ENCODE peak calls at places on chromosomes 6 and 20, in seven cellular contexts. One of them, this sample, is unnamed. For H3K4me1, the result is how much of the 10 kb centered on the place peaks cover.

GRCh38 chr20:39874049-39874893 is 814.8 kb downstream of the MAFB start:
- DNase-seq in body of pancreas: peak
- DNase-seq in astrocyte: peak
- DNase-seq in breast epithelium: peak
- DNase-seq in lower lobe of right lung: peak
- DNase-seq in H9: peak
- DNase-seq in mesendoderm: peak
- DNase-seq in this sample: no peak

GRCh38 chr6:136076496-136076895 is 173.6 kb downstream of the MTFR2 start:
- DNase-seq in breast epithelium: no peak
- DNase-seq in body of pancreas: no peak
- DNase-seq in lower lobe of right lung: no peak
- DNase-seq in astrocyte: peak
- DNase-seq in H9: no peak
- DNase-seq in mesendoderm: no peak
- DNase-seq in this sample: no peak

GRCh38 chr6:141490982-141491381 is 641.7 kb upstream of the GJE1 start:
- DNase-seq in breast epithelium: no peak
- DNase-seq in mesendoderm: no peak
- DNase-seq in body of pancreas: no peak
- DNase-seq in lower lobe of right lung: no peak
- DNase-seq in H9: no peak
- DNase-seq in astrocyte: no peak
- DNase-seq in this sample: no peak

GRCh38 chr20:3890410-3890751 is 1.2 kb downstream of the PANK2 start:
- DNase-seq in body of pancreas: no peak
- DNase-seq in lower lobe of right lung: no peak
- DNase-seq in H9: no peak
- DNase-seq in astrocyte: peak
- DNase-seq in mesendoderm: no peak
- DNase-seq in breast epithelium: no peak
- DNase-seq in this sample: peak

GRCh38 chr20:43926691-43927090 is 12.0 kb downstream of the TOX2 start:
- DNase-seq in lower lobe of right lung: no peak
- DNase-seq in mesendoderm: no peak
- DNase-seq in H9: no peak
- DNase-seq in astrocyte: no peak
- DNase-seq in body of pancreas: no peak
- DNase-seq in breast epithelium: no peak
- DNase-seq in this sample: no peak

GRCh38 chr20:23143098-23143497 is 57.0 kb upstream of the CD93 start:
- DNase-seq in lower lobe of right lung: peak
- DNase-seq in body of pancreas: no peak
- DNase-seq in H9: no peak
- DNase-seq in astrocyte: peak
- DNase-seq in breast epithelium: no peak
- DNase-seq in mesendoderm: peak
- DNase-seq in this sample: no peak

GRCh38 chr20:44015733-44016103 is 101.1 kb downstream of the TOX2 start:
- DNase-seq in astrocyte: no peak
- DNase-seq in body of pancreas: no peak
- DNase-seq in H9: no peak
- DNase-seq in mesendoderm: no peak
- DNase-seq in breast epithelium: no peak
- DNase-seq in lower lobe of right lung: no peak
- DNase-seq in this sample: no peak

GRCh38 chr20:53942121-53942816 is 128.1 kb downstream of the BCAS1 start:
- DNase-seq in astrocyte: peak
- DNase-seq in H9: peak
- DNase-seq in mesendoderm: peak
- DNase-seq in body of pancreas: no peak
- DNase-seq in breast epithelium: no peak
- DNase-seq in lower lobe of right lung: no peak
- DNase-seq in this sample: no peak

GRCh38 chr20:17676942-17677341 is 5.1 kb downstream of the RRBP1 start:
- DNase-seq in breast epithelium: no peak
- DNase-seq in mesendoderm: no peak
- DNase-seq in astrocyte: no peak
- DNase-seq in lower lobe of right lung: no peak
- DNase-seq in body of pancreas: no peak
- DNase-seq in H9: no peak
- DNase-seq in this sample: no peak

GRCh38 chr6:113635222-113635970 is 221.7 kb upstream of the MARCKS start:
- DNase-seq in lower lobe of right lung: no peak
- DNase-seq in breast epithelium: no peak
- DNase-seq in mesendoderm: no peak
- DNase-seq in H9: no peak
- DNase-seq in astrocyte: no peak
- DNase-seq in body of pancreas: no peak
- DNase-seq in this sample: no peak

GRCh38 chr6:130425532-130425931 is 59.7 kb downstream of the TMEM200A start:
- DNase-seq in astrocyte: peak
- DNase-seq in breast epithelium: no peak
- DNase-seq in body of pancreas: no peak
- DNase-seq in H9: no peak
- DNase-seq in lower lobe of right lung: no peak
- DNase-seq in mesendoderm: no peak
- DNase-seq in this sample: no peak

GRCh38 chr6:142728367-142728766 is 216.6 kb downstream of the HIVEP2 start:
- DNase-seq in astrocyte: no peak
- DNase-seq in breast epithelium: no peak
- DNase-seq in lower lobe of right lung: no peak
- DNase-seq in H9: no peak
- DNase-seq in mesendoderm: no peak
- DNase-seq in body of pancreas: peak
- DNase-seq in this sample: no peak

GRCh38 chr6:137926985-137927384 is 59.9 kb downstream of the TNFAIP3 start:
- DNase-seq in breast epithelium: no peak
- DNase-seq in body of pancreas: no peak
- DNase-seq in mesendoderm: no peak
- DNase-seq in lower lobe of right lung: no peak
- DNase-seq in H9: no peak
- DNase-seq in astrocyte: no peak
- DNase-seq in this sample: no peak

DNA sequence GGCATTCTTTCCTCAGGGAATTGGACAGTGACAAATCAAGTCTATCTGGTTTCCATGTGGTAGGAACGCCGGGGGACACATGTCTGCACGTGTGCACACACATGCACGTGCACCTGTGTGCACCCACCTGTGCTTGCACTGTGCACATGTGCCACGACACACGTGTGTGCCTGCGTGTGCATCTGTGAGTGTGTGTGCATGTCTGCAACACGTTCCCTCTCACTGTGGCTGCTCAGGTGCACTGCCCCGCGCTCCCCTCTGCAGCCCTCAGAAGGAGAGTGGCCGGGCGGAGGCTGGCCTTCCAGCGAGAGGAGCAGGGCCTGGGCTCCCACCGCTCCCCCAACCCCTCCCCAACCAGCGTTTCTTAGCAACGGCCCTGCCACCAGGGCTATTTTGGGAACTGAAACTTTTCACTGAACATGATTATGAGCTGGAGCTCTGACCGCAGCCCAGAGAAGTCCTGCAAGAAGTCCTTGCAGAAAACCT is 147.8 kb downstream of the PHACTR3 start:
- DNase-seq in mesendoderm: no peak
- DNase-seq in body of pancreas: no peak
- DNase-seq in breast epithelium: no peak
- DNase-seq in lower lobe of right lung: peak
- DNase-seq in H9: no peak
- DNase-seq in astrocyte: no peak
- DNase-seq in this sample: no peak
- H3K27ac ChIP-seq in mesendoderm: no peak
- H3K27ac ChIP-seq in body of pancreas: no peak
- H3K27ac ChIP-seq in breast epithelium: no peak
- H3K27ac ChIP-seq in lower lobe of right lung: no peak
- H3K27ac ChIP-seq in H9: no peak
- H3K27ac ChIP-seq in astrocyte: no peak
- H3K27ac ChIP-seq in this sample: no peak

DNA sequence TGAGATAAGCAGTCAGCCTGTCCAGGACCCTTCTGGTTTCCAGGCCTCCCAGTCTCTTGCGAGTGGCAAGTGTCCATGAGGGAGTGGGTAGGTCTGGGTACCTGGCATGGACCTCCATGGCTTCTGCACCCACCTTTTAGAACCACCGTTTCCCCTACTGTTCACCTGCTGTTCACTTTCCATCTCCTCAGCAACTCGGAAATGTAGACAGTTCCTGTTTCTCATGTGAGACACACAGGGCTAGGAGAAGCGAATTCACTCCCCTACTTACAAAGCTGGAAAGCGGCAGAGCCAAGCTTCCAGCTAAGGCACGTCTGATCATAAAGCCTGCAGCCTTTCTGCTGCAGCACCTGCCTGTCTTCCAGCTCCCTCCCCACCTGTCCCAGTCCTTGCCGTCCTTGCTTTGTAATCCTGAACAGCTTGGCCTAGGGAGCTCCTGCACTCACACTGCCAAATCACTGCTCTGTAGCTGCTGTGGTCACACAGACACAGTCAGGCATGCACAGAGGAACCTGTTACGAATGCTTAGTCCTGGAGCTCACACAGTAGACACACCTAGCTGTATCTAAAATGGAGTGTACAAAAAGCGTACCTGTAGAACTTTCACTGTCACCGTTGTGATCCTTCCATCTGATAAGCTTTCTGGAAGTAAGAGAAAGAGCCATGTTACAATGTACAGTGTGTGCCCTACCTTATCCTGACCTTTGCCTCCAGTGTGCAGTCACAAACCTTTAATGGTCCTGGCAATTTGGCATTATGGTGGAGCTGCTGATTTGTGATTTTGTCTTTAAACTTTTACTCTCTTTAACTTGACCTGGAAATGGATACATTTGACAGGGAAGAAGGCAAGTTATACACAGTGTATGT is 294.1 kb downstream of the NRN1 start:
- DNase-seq in H9: no peak
- DNase-seq in lower lobe of right lung: no peak
- DNase-seq in astrocyte: no peak
- DNase-seq in mesendoderm: no peak
- DNase-seq in body of pancreas: no peak
- DNase-seq in breast epithelium: no peak
- DNase-seq in this sample: no peak
- H3K4me1 ChIP-seq in H9: under half
- H3K4me1 ChIP-seq in lower lobe of right lung: under half
- H3K4me1 ChIP-seq in astrocyte: under half
- H3K4me1 ChIP-seq in mesendoderm: under half
- H3K4me1 ChIP-seq in body of pancreas: under half
- H3K4me1 ChIP-seq in breast epithelium: under half
- H3K4me1 ChIP-seq in this sample: under half

GRCh38 chr6:86961432-86962200 is 24.3 kb downstream of the HTR1E start:
- DNase-seq in lower lobe of right lung: no peak
- DNase-seq in breast epithelium: no peak
- DNase-seq in astrocyte: peak
- DNase-seq in mesendoderm: no peak
- DNase-seq in body of pancreas: no peak
- DNase-seq in H9: no peak
- DNase-seq in this sample: no peak
- H3K27ac ChIP-seq in lower lobe of right lung: no peak
- H3K27ac ChIP-seq in breast epithelium: no peak
- H3K27ac ChIP-seq in astrocyte: no peak
- H3K27ac ChIP-seq in mesendoderm: no peak
- H3K27ac ChIP-seq in body of pancreas: no peak
- H3K27ac ChIP-seq in H9: no peak
- H3K27ac ChIP-seq in this sample: no peak

GRCh38 chr20:38031957-38032356 is 1.3 kb downstream of the TTI1 start:
- DNase-seq in H9: no peak
- DNase-seq in lower lobe of right lung: no peak
- DNase-seq in breast epithelium: no peak
- DNase-seq in astrocyte: no peak
- DNase-seq in body of pancreas: no peak
- DNase-seq in mesendoderm: no peak
- DNase-seq in this sample: no peak

GRCh38 chr20:38033330-38034107 is at the start of the genes RPRD1B and TTI1:
- DNase-seq in body of pancreas: peak
- DNase-seq in lower lobe of right lung: peak
- DNase-seq in breast epithelium: peak
- DNase-seq in astrocyte: peak
- DNase-seq in H9: peak
- DNase-seq in mesendoderm: peak
- DNase-seq in this sample: peak

GRCh38 chr20:38034961-38035360 is 1.4 kb downstream of the RPRD1B start:
- DNase-seq in H9: no peak
- DNase-seq in breast epithelium: no peak
- DNase-seq in lower lobe of right lung: no peak
- DNase-seq in body of pancreas: no peak
- DNase-seq in mesendoderm: no peak
- DNase-seq in astrocyte: peak
- DNase-seq in this sample: no peak

GRCh38 chr20:38032585-38033329 is 499 bp downstream of the TTI1 start:
- DNase-seq in lower lobe of right lung: peak
- DNase-seq in astrocyte: peak
- DNase-seq in mesendoderm: no peak
- DNase-seq in breast epithelium: no peak
- DNase-seq in H9: no peak
- DNase-seq in body of pancreas: no peak
- DNase-seq in this sample: no peak

GRCh38 chr20:38034108-38034649 is 633 bp downstream of the RPRD1B start:
- DNase-seq in H9: no peak
- DNase-seq in breast epithelium: no peak
- DNase-seq in mesendoderm: no peak
- DNase-seq in lower lobe of right lung: no peak
- DNase-seq in body of pancreas: no peak
- DNase-seq in astrocyte: no peak
- DNase-seq in this sample: no peak
- H3K4me1 ChIP-seq in H9: under half
- H3K4me1 ChIP-seq in breast epithelium: under half
- H3K4me1 ChIP-seq in mesendoderm: under half
- H3K4me1 ChIP-seq in lower lobe of right lung: half or more
- H3K4me1 ChIP-seq in body of pancreas: half or more
- H3K4me1 ChIP-seq in astrocyte: under half
- H3K4me1 ChIP-seq in this sample: half or more

GRCh38 chr20:63423751-63424150 is 48.7 kb downstream of the KCNQ2 start:
- DNase-seq in breast epithelium: no peak
- DNase-seq in mesendoderm: no peak
- DNase-seq in astrocyte: no peak
- DNase-seq in lower lobe of right lung: no peak
- DNase-seq in body of pancreas: no peak
- DNase-seq in H9: no peak
- DNase-seq in this sample: no peak
- H3K27ac ChIP-seq in breast epithelium: no peak
- H3K27ac ChIP-seq in mesendoderm: no peak
- H3K27ac ChIP-seq in astrocyte: no peak
- H3K27ac ChIP-seq in lower lobe of right lung: no peak
- H3K27ac ChIP-seq in body of pancreas: no peak
- H3K27ac ChIP-seq in H9: no peak
- H3K27ac ChIP-seq in this sample: no peak

This sample was measured in CD4-positive, alpha-beta memory T cell.